ENCODE peak calls at places on chromosomes 2 and 18, in seven cellular contexts. G is AG09309, O is A549, F is HepG2, P is AG10803, I is GM23338, R is lower leg skin. N is an unnamed sample.

GRCh38 chr2:39128919-39129391 is 8.1 kb upstream of the SOS1 start:
- DNase-seq in G (no peak), O (no peak), F (peak), P (no peak), I (no peak), R (no peak), N (no peak)

GRCh38 chr2:108267117-108267516 is 21.6 kb upstream of the SULT1C2 start:
- DNase-seq in G (peak), O (peak), F (no peak), P (peak), I (no peak), R (no peak), N (peak)

GRCh38 chr2:220736778-220737177 is 835.3 kb downstream of the EPHA4 start:
- DNase-seq in G (no peak), O (peak), F (no peak), P (no peak), I (peak), R (no peak), N (no peak)

GRCh38 chr18:39604836-39605235 is 2039.2 kb upstream of the CELF4 start:
- DNase-seq in G (no peak), O (no peak), F (no peak), P (peak), I (no peak), R (no peak), N (peak)

GRCh38 chr2:238102865-238103264 is 2.7 kb downstream of the ESPNL start:
- DNase-seq in G (no peak), O (no peak), F (no peak), P (no peak), I (no peak), R (no peak), N (no peak)

GRCh38 chr2:135663148-135663700 is 78.4 kb upstream of the UBXN4 start:
- DNase-seq in G (no peak), O (no peak), F (no peak), P (no peak), I (no peak), R (no peak), N (no peak)

GRCh38 chr2:27583390-27583915 is 611 bp downstream of the ZNF512 start:
- DNase-seq in G (no peak), O (no peak), F (no peak), P (peak), I (peak), R (no peak), N (peak)

GRCh38 chr18:23879126-23879525 is 135.4 kb upstream of the TTC39C start:
- DNase-seq in G (no peak), O (no peak), F (no peak), P (no peak), I (no peak), R (no peak), N (no peak)

GRCh38 chr2:46174559-46175170 is 122.5 kb upstream of the EPAS1 start:
- DNase-seq in G (no peak), O (no peak), F (no peak), P (no peak), I (no peak), R (no peak), N (no peak)

GRCh38 chr2:195995499-195995898 is 73.1 kb downstream of the DNAH7 start:
- DNase-seq in G (no peak), O (no peak), F (no peak), P (no peak), I (peak), R (no peak), N (no peak)

GRCh38 chr2:12244070-12244469 is 472.7 kb upstream of the TRIB2 start:
- DNase-seq in G (no peak), O (no peak), F (no peak), P (peak), I (no peak), R (no peak), N (peak)

GRCh38 chr18:64639536-64639935 is 490.6 kb upstream of the LINC00305 start:
- DNase-seq in G (no peak), O (no peak), F (no peak), P (no peak), I (no peak), R (no peak), N (peak)

GRCh38 chr18:582465-582864 is 2.3 kb downstream of the CETN1 start:
- DNase-seq in G (no peak), O (no peak), F (no peak), P (peak), I (no peak), R (no peak), N (no peak)

GRCh38 chr2:101080214-101081068 is 70.7 kb downstream of the TBC1D8 start:
- DNase-seq in G (no peak), O (peak), F (no peak), P (no peak), I (no peak), R (peak), N (no peak)

GRCh38 chr18:67379991-67380390 is 136.5 kb downstream of the DSEL start:
- DNase-seq in G (no peak), O (no peak), F (no peak), P (no peak), I (no peak), R (no peak), N (no peak)

GRCh38 chr2:126244937-126245336 is 411.0 kb upstream of the GYPC start:
- DNase-seq in G (no peak), O (peak), F (peak), P (no peak), I (peak), R (peak), N (no peak)

GRCh38 chr18:48673456-48674197 is 134.8 kb downstream of the CTIF start:
- DNase-seq in G (no peak), O (no peak), F (no peak), P (peak), I (no peak), R (no peak), N (no peak)

GRCh38 chr2:197191948-197192338 is 118.6 kb downstream of the ANKRD44 start:
- DNase-seq in G (no peak), O (no peak), F (no peak), P (no peak), I (no peak), R (no peak), N (no peak)

GRCh38 chr2:127197475-127198385 is 22.4 kb downstream of the CYP27C1 start:
- DNase-seq in G (no peak), O (peak), F (peak), P (peak), I (peak), R (no peak), N (peak)

GRCh38 chr2:23420840-23421476 is 36.0 kb downstream of the KLHL29 start:
- DNase-seq in G (no peak), O (no peak), F (no peak), P (no peak), I (no peak), R (peak), N (no peak)

GRCh38 chr2:222754324-222754723 is 82.9 kb downstream of the MOGAT1 start:
- DNase-seq in G (no peak), O (no peak), F (no peak), P (no peak), I (no peak), R (no peak), N (no peak)

GRCh38 chr2:180655393-180655792 is 325.0 kb upstream of the UBE2E3 start:
- DNase-seq in G (no peak), O (no peak), F (no peak), P (peak), I (no peak), R (no peak), N (no peak)

GRCh38 chr2:174561283-174562275 is 36.0 kb downstream of the WIPF1 start:
- DNase-seq in G (peak), O (no peak), F (no peak), P (peak), I (no peak), R (peak), N (peak)

GRCh38 chr2:204268971-204269370 is 276.3 kb upstream of the PARD3B start:
- DNase-seq in G (no peak), O (no peak), F (no peak), P (no peak), I (no peak), R (no peak), N (no peak)

GRCh38 chr2:19141234-19142004 is 217.0 kb downstream of the OSR1 start:
- DNase-seq in G (no peak), O (no peak), F (no peak), P (no peak), I (no peak), R (no peak), N (peak)

GRCh38 chr2:64228923-64229322 is 84.7 kb upstream of the PELI1 start:
- DNase-seq in G (no peak), O (no peak), F (no peak), P (no peak), I (no peak), R (no peak), N (no peak)

DNA sequence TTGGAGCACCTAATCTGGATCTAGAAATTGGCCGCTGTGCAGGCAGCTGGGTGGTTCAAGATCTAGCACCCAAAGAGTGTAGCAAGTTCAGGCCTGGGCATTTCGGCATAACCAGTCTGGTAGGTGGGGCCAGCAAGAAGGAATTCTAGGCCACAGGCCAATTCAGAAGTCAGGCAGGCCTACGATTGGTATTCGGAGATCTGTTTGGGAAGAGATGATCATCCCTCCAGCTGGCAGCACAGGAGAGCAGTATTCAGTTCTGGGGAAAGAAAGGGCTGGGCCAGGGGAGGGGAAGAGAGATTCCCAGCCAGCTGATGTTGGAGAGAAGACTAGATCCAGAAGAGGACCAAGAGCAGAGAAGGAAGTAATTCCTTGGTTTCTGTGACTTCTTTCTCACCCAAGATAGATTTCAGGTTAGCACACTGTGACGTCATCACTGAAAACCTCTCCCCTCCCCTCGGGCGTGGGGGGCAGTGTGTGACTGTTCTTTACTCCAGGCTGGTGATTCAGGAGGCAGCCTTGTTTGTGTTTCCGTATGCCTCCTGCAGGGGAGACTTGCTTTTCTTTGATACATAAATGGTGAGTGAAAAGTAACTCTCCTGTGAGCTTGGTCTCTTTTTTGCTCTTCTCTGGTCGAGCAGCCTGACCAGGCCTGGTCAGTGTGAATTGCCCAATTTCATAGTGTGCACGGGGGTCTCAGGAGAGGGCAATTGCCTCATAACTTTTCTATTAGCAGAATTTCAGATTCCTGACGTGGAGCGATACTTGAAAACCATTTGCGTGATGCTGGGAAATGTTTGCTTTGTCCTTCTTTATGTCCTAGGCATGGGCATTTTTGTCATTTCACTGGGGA is 61.1 kb downstream of the MEIS1 start:
- DNase-seq in G (peak), O (peak), F (peak), P (peak), I (peak), R (peak), N (peak)
- TF ChIP-seq CTCF in G (peak), O (peak), F (no peak), P (peak), I (peak), R (no peak), N (no peak)

GRCh38 chr2:231361701-231362588 is 33.6 kb upstream of the B3GNT7 start:
- DNase-seq in G (no peak), O (no peak), F (no peak), P (no peak), I (no peak), R (no peak), N (no peak)
- TF ChIP-seq CTCF in G (no peak), O (no peak), F (no peak), P (no peak), I (no peak), R (no peak), N (no peak)

GRCh38 chr2:190121971-190122370 is 59.4 kb upstream of the MSTN start:
- DNase-seq in G (no peak), O (peak), F (peak), P (peak), I (peak), R (no peak), N (peak)
- TF ChIP-seq CTCF in G (peak), O (peak), F (peak), P (peak), I (peak), R (no peak), N (peak)

DNA sequence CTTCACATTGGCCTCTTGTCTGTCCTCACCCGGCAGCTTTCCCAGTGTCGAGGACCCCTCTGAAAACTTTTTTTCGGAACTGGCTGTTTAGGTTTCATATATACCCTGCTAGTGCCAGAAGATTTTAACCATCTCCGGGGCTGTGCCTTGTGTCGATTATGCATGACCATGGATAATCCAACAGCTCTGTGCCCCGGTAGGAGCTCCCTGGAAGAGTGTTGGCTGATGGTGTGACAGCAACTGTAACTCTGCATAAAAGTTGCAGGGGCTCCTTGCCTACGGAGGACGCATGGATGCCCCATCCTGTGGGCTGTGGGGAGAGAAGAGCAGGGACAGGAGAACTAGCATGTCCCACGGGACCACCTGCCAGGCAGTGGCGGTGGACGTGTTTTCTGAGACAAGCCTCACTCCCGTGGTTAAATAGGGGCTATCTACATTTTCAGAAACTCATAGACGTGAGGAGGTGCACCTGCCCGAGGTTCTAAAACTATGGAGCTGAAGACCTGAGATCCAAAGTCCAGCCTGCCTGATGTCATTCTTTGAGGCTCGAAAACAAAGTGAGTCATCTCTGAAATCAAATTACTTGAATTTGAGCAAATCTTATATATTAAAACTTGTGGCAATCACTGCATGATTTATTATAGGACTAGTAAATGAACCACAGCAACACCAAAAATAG is 437.2 kb upstream of the HS6ST1 start:
- DNase-seq in G (no peak), O (no peak), F (no peak), P (no peak), I (no peak), R (no peak), N (no peak)
- TF ChIP-seq CTCF in G (no peak), O (no peak), F (no peak), P (no peak), I (no peak), R (no peak), N (no peak)

DNA sequence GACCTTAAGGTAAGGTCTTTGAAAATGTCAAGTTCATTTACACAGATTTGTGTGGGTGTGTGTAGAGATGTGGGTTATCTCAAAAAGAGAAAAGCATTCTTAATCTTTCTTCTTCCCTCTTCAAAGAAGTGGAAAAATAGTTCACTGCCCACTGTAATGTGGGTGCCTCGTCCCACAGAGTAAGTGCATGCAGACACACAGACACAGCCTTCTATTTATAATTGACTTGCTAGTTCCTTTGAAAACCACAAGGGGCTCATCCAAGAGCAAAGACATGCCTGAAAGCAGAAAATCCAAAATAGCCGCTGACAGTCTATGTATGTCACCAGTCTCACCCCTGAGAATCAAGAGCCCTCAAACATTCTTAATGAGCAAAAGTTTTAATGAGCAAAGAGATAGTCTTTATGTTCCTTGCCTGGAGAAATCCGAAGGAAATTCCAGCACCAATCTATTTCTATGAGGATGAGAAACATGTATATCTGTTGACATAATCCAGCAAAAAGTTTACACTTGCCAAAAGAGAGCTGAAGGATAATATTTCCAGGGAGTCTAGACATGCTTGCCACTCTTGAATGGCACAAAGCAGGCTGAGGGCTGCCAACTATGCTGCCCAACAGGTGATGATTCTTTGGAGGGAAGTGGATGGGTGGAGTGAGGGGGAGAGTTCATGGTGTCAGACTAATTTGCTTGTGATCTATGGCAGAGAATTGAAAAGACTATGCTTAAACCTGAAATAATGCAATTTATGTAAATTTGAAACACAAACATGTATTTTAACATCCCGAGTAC is 93.9 kb downstream of the ACVR1 start:
- DNase-seq in G (no peak), O (peak), F (peak), P (no peak), I (peak), R (no peak), N (no peak)
- TF ChIP-seq CTCF in G (no peak), O (no peak), F (no peak), P (peak), I (peak), R (no peak), N (peak)

GRCh38 chr18:52339891-52340371 is at the start of gene DCC:
- DNase-seq in G (no peak), O (peak), F (peak), P (peak), I (peak), R (no peak), N (peak)
- TF ChIP-seq CTCF in G (no peak), O (peak), F (peak), P (peak), I (peak), R (no peak), N (peak)

GRCh38 chr2:146701183-146701582 is 1143.6 kb upstream of the ACVR2A start:
- DNase-seq in G (no peak), O (peak), F (no peak), P (no peak), I (peak), R (no peak), N (no peak)
- TF ChIP-seq CTCF in G (no peak), O (no peak), F (no peak), P (no peak), I (peak), R (no peak), N (no peak)

GRCh38 chr18:63320041-63320689 is 596 bp upstream of the BCL2 start:
- DNase-seq in G (no peak), O (peak), F (peak), P (peak), I (peak), R (peak), N (peak)
- TF ChIP-seq CTCF in G (no peak), O (peak), F (no peak), P (no peak), I (no peak), R (no peak), N (peak)

GRCh38 chr2:162006326-162006725 is 67.7 kb downstream of the DPP4 start:
- DNase-seq in G (no peak), O (no peak), F (no peak), P (peak), I (no peak), R (no peak), N (no peak)

GRCh38 chr2:162009543-162009942 is 64.5 kb downstream of the DPP4 start:
- DNase-seq in G (no peak), O (no peak), F (no peak), P (no peak), I (no peak), R (no peak), N (no peak)

GRCh38 chr2:162002623-162003200 is 71.3 kb downstream of the DPP4 start:
- DNase-seq in G (no peak), O (no peak), F (no peak), P (no peak), I (peak), R (no peak), N (no peak)

GRCh38 chr2:162011718-162012564 is 62.1 kb downstream of the DPP4 start:
- DNase-seq in G (no peak), O (no peak), F (no peak), P (no peak), I (no peak), R (no peak), N (no peak)

GRCh38 chr2:162007447-162008040 is 66.5 kb downstream of the DPP4 start:
- DNase-seq in G (no peak), O (no peak), F (no peak), P (no peak), I (no peak), R (no peak), N (peak)
- TF ChIP-seq CTCF in G (peak), O (peak), F (peak), P (peak), I (no peak), R (peak), N (peak)

N was measured in astrocyte of the spinal cord.